ENCODE peak calls at places on chromosomes 7 and 10, in nine cellular contexts. O, Z, K, U, P, Y, Q, B and S are unnamed samples.

GRCh38 chr10:24465124-24465874 is 256.4 kb downstream of the KIAA1217 start:
- DNase-seq in Y (no peak), Z (no peak), O (no peak), Q (no peak), P (no peak), U (no peak), B (peak; percentile 57), K (no peak), S (no peak)

GRCh38 chr10:101545898-101546297 is 42.2 kb downstream of the POLL start:
- DNase-seq in O (no peak), P (no peak), B (no peak), Z (no peak), Q (no peak), Y (no peak), K (no peak), U (no peak), S (no peak)

GRCh38 chr10:93921338-93921737 is 27.6 kb downstream of the SLC35G1 start:
- DNase-seq in B (no peak), P (no peak), Y (no peak), Z (peak; percentile 53), U (no peak), K (no peak), Q (peak; percentile 27), O (no peak), S (no peak)

GRCh38 chr7:29879609-29880008 is 73.3 kb downstream of the WIPF3 start:
- DNase-seq in O (no peak), U (peak; percentile 46), Z (no peak), K (no peak), Y (no peak), P (no peak), Q (no peak), B (no peak), S (no peak)

GRCh38 chr7:101936223-101936611 is 118.8 kb downstream of the CUX1 start:
- DNase-seq in Q (peak; percentile 22), Z (no peak), Y (no peak), K (no peak), P (no peak), B (no peak), U (no peak), O (no peak), S (no peak)

GRCh38 chr7:22859676-22860290 is 37.1 kb upstream of the TOMM7 start:
- DNase-seq in B (no peak), Q (peak; percentile 60), Y (no peak), P (no peak), U (no peak), Z (no peak), O (no peak), K (no peak), S (no peak)

GRCh38 chr7:151410405-151411390 is 860 bp upstream of the WDR86 start:
- DNase-seq in Y (no peak), B (no peak), P (no peak), Z (peak; percentile 29), O (no peak), K (peak; percentile 64), Q (no peak), U (no peak), S (no peak)

GRCh38 chr7:80294321-80294720 is 159.7 kb downstream of the GNAI1 start:
- DNase-seq in P (no peak), O (no peak), Q (no peak), U (no peak), K (no peak), B (no peak), Y (no peak), Z (no peak), S (no peak)

GRCh38 chr10:98694014-98694413 is 247.3 kb upstream of the HPS1 start:
- DNase-seq in P (no peak), O (no peak), B (no peak), Y (no peak), U (no peak), Z (no peak), Q (no peak), K (no peak), S (no peak)

GRCh38 chr10:2985729-2986232 is 81.6 kb upstream of the PFKP start:
- DNase-seq in U (no peak), Q (no peak), P (no peak), B (peak; percentile 56), Y (peak; percentile 30), Z (no peak), O (no peak), K (peak; percentile 75), S (no peak)

GRCh38 chr10:51269816-51270215 is 195.5 kb downstream of the PRKG1 start:
- DNase-seq in Z (no peak), B (no peak), U (no peak), K (no peak), Q (no peak), Y (no peak), O (no peak), P (no peak), S (no peak)

GRCh38 chr7:27709137-27710075 is 30.6 kb upstream of the TAX1BP1 start:
- DNase-seq in O (no peak), Q (no peak), Y (no peak), U (no peak), K (no peak), B (no peak), Z (no peak), P (no peak), S (no peak)

GRCh38 chr10:126867567-126868365 is 37.5 kb upstream of the DOCK1 start:
- DNase-seq in O (no peak), B (no peak), Z (no peak), U (no peak), K (no peak), Y (no peak), P (no peak), Q (no peak), S (peak; percentile 21)

GRCh38 chr7:133789951-133790350 is 337.2 kb upstream of the LRGUK start:
- DNase-seq in Q (no peak), B (no peak), U (no peak), K (no peak), Y (no peak), O (no peak), Z (no peak), P (no peak), S (no peak)

GRCh38 chr7:64794171-64794844 is at the start of gene ZNF138:
- DNase-seq in Y (peak; percentile 86), K (peak; percentile 96), P (peak; percentile 99), Z (peak; percentile 96), U (peak; percentile 96), B (peak; percentile 96), Q (peak; percentile 97), O (peak; percentile 97), S (peak; percentile 96)
- H3K4me3 ChIP-seq in Y (peak within 1 kb of the TSS; percentile 75), K (peak within 1 kb of the TSS; percentile 77), P (peak within 1 kb of the TSS; percentile 83), Z (peak within 1 kb of the TSS; percentile 92), U (peak within 1 kb of the TSS; percentile 87), B (peak within 1 kb of the TSS; percentile 74), Q (peak within 1 kb of the TSS; percentile 98), O (peak within 1 kb of the TSS; percentile 92), S (peak within 1 kb of the TSS; percentile 91)

GRCh38 chr7:8220376-8221106 is 41.4 kb downstream of the ICA1 start:
- DNase-seq in Q (no peak), Y (no peak), Z (no peak), P (no peak), K (no peak), U (no peak), O (no peak), B (no peak), S (no peak)

GRCh38 chr7:8216291-8216690 is 45.7 kb downstream of the ICA1 start:
- DNase-seq in Y (no peak), B (no peak), U (no peak), O (no peak), Q (no peak), P (no peak), K (no peak), Z (no peak), S (no peak)

GRCh38 chr7:8221603-8222002 is 40.4 kb downstream of the ICA1 start:
- DNase-seq in Q (no peak), O (no peak), B (no peak), Y (no peak), P (no peak), Z (no peak), U (no peak), K (no peak), S (no peak)

GRCh38 chr7:8217200-8218068 is 44.5 kb downstream of the ICA1 start:
- DNase-seq in B (no peak), O (no peak), U (no peak), P (no peak), Y (peak; percentile 57), Z (peak; percentile 59), K (no peak), Q (peak; percentile 85), S (no peak)

GRCh38 chr7:8221124-8221523 is 40.8 kb downstream of the ICA1 start:
- DNase-seq in P (no peak), B (no peak), U (no peak), Q (no peak), O (no peak), Z (no peak), Y (no peak), K (no peak), S (no peak)
- TF ChIP-seq CTCF in P (no peak), B (no peak), U (no peak), Q (no peak), O (no peak), Z (no peak), Y (no peak), K (no peak), S (no peak)

GRCh38 chr7:130912086-130912909 is 178.3 kb upstream of the KLF14 start:
- DNase-seq in Y (peak; percentile 88), P (no peak), U (no peak), Q (no peak), O (no peak), K (no peak), B (no peak), Z (no peak), S (peak; percentile 62)
- H3K4me3 ChIP-seq in Y (peak overlapping the region; percentile 77), P (peak overlapping the region; percentile 54), U (peak overlapping the region; percentile 70), Q (peak overlapping the region; percentile 62), O (peak overlapping the region; percentile 55), K (peak overlapping the region; percentile 55), B (peak overlapping the region; percentile 45), Z (peak overlapping the region; percentile 48), S (peak overlapping the region; percentile 72)

GRCh38 chr7:148148456-148148855 is 442.1 kb upstream of the C7orf33 start:
- DNase-seq in B (no peak), P (no peak), Y (no peak), O (no peak), U (no peak), K (no peak), Q (no peak), Z (no peak), S (no peak)

GRCh38 chr7:148147438-148147837 is 443.1 kb upstream of the C7orf33 start:
- DNase-seq in K (no peak), Y (no peak), O (no peak), Z (no peak), U (no peak), Q (no peak), B (no peak), P (no peak), S (no peak)

GRCh38 chr7:148144827-148145226 is 445.7 kb upstream of the C7orf33 start:
- DNase-seq in P (no peak), K (no peak), Z (no peak), Q (no peak), Y (no peak), U (no peak), B (no peak), O (no peak), S (no peak)

DNA sequence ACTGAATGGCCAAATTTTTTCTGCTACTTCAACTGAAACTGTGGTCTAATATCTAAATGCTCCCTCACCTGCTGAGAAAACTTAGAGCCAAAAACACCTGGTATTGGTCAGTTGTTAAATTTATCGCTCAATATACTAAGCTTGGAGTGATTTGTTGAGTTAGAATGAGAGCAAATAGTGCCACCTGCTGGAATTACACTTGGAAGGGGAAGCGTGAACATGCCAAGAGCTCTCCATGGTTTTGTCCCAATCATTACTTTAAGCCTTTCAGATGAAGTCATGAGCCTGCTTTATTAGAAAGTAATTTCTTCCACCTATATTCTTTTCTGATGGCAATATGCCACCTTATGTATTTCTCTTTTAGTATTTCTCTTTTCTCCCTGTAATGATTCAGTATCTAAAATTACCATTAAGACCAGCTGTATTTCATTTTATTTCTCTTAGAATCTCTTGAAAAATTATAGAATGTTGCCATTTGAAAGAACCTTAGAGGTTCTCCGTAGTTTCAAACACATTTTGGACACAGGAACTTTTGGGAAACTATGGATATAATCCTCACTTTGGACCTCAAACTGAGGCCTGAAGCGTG is 447.8 kb upstream of the C7orf33 start:
- DNase-seq in O (no peak), K (no peak), Z (peak; percentile 49), Q (peak; percentile 42), B (no peak), P (no peak), Y (peak; percentile 18), U (no peak), S (no peak)
- TF ChIP-seq CTCF in O (no peak), K (peak; percentile 61), Z (peak; percentile 68), Q (peak; percentile 43), B (peak; percentile 27), P (peak; percentile 10), Y (peak; percentile 67), U (peak; percentile 32), S (peak; percentile 38)